ENCODE peak calls at places on chromosomes 7 and 10, in six cellular contexts. A, J, Q, Y, G and W are unnamed samples. For H3K36me3, the result is how much of the 10 kb centered on the place peaks cover.

GRCh38 chr7:47211467-47212121 is 370.3 kb downstream of the TNS3 start:
- DNase-seq in Q (no peak), A (peak), Y (no peak), G (peak), J (no peak), W (peak)

GRCh38 chr10:21199501-21199900 is 302.4 kb upstream of the NEBL start:
- DNase-seq in G (no peak), J (no peak), A (no peak), Q (no peak), Y (no peak), W (no peak)

GRCh38 chr7:101163281-101164070 is 1.9 kb downstream of the VGF start:
- DNase-seq in Y (peak), A (peak), G (no peak), J (no peak), Q (no peak), W (no peak)

GRCh38 chr7:80875537-80876120 is 43.2 kb downstream of the SEMA3C start:
- DNase-seq in A (no peak), Q (no peak), Y (no peak), G (no peak), J (no peak), W (no peak)

GRCh38 chr10:4662576-4663161 is 163.3 kb upstream of the AKR1E2 start:
- DNase-seq in A (peak), G (no peak), J (no peak), Y (no peak), Q (no peak), W (no peak)

GRCh38 chr10:4514445-4515108 is 311.4 kb upstream of the AKR1E2 start:
- DNase-seq in A (no peak), Q (no peak), J (no peak), G (no peak), Y (no peak), W (no peak)

GRCh38 chr10:6195376-6195775 is 7.4 kb upstream of the PFKFB3 start:
- DNase-seq in Q (no peak), Y (no peak), J (peak), G (no peak), A (no peak), W (no peak)

GRCh38 chr7:100818366-100818765 is 9.0 kb downstream of the EPHB4 start:
- DNase-seq in Y (no peak), A (no peak), G (no peak), J (no peak), Q (no peak), W (no peak)

GRCh38 chr7:27187158-27187701 is 2.2 kb upstream of the HOXA11 start:
- DNase-seq in Q (no peak), Y (no peak), A (no peak), J (peak), G (no peak), W (no peak)

GRCh38 chr7:36456548-36456947 is 66.9 kb downstream of the ANLN start:
- DNase-seq in G (no peak), Y (no peak), J (no peak), Q (no peak), A (no peak), W (no peak)

GRCh38 chr10:131569851-131570715 is 258.6 kb upstream of the TCERG1L start:
- DNase-seq in Y (no peak), A (no peak), Q (peak), G (no peak), J (no peak), W (no peak)

GRCh38 chr7:102451371-102452054 is 13.2 kb downstream of the ALKBH4 start:
- DNase-seq in J (no peak), Y (peak), A (no peak), Q (no peak), G (peak), W (peak)

GRCh38 chr7:115005241-115005640 is 83.3 kb downstream of the MDFIC start:
- DNase-seq in Y (no peak), A (no peak), J (no peak), G (no peak), Q (no peak), W (no peak)

GRCh38 chr7:81300779-81301178 is 381.9 kb upstream of the SEMA3C start:
- DNase-seq in G (no peak), Y (no peak), A (no peak), Q (no peak), J (no peak), W (no peak)

GRCh38 chr7:467393-467828 is 52.2 kb downstream of the PDGFA start:
- DNase-seq in J (no peak), Q (no peak), Y (no peak), G (no peak), A (no peak), W (no peak)

GRCh38 chr10:72407471-72407870 is 52.8 kb upstream of the DNAJB12 start:
- DNase-seq in A (no peak), J (no peak), Q (no peak), G (no peak), Y (no peak), W (no peak)

GRCh38 chr7:22907805-22908204 is 85.2 kb upstream of the TOMM7 start:
- DNase-seq in A (no peak), J (no peak), Q (no peak), G (no peak), Y (no peak), W (no peak)

GRCh38 chr10:128602183-128602582 is 476.0 kb upstream of the MKI67 start:
- DNase-seq in J (no peak), Q (no peak), Y (no peak), G (no peak), A (no peak), W (no peak)

GRCh38 chr10:95628786-95629185 is 27.7 kb downstream of the ALDH18A1 start:
- DNase-seq in J (no peak), A (no peak), Q (no peak), G (no peak), Y (peak), W (peak)

GRCh38 chr10:5545778-5546710 is 21.3 kb downstream of the CALML3 start:
- DNase-seq in A (peak), Y (peak), Q (no peak), G (no peak), J (peak), W (peak)

GRCh38 chr10:22443200-22443881 is 98.0 kb downstream of the SPAG6 start:
- DNase-seq in G (no peak), Y (no peak), J (no peak), A (no peak), Q (no peak), W (no peak)

GRCh38 chr7:128909605-128910568 is 622 bp downstream of the KCP start:
- DNase-seq in Y (no peak), J (peak), A (no peak), G (no peak), Q (no peak), W (peak)

GRCh38 chr10:112981553-112981952 is 31.5 kb downstream of the TCF7L2 start:
- DNase-seq in Y (no peak), J (no peak), G (peak), A (no peak), Q (no peak), W (no peak)

GRCh38 chr7:135602304-135602703 is 44.6 kb downstream of the NUP205 start:
- DNase-seq in Q (no peak), Y (peak), A (no peak), J (no peak), G (no peak), W (no peak)

GRCh38 chr7:28688651-28689050 is 269.5 kb downstream of the TRIL start:
- DNase-seq in Q (no peak), A (no peak), Y (peak), J (peak), G (no peak), W (no peak)

GRCh38 chr10:43854042-43854441 is 205.4 kb upstream of the ZNF32 start:
- DNase-seq in Y (peak), A (peak), J (no peak), Q (no peak), G (no peak), W (peak)

GRCh38 chr10:31677198-31678138 is 251.2 kb downstream of the ARHGAP12 start:
- DNase-seq in Y (no peak), Q (peak), A (no peak), G (no peak), J (no peak), W (no peak)

GRCh38 chr7:81005254-81005653 is 86.4 kb upstream of the SEMA3C start:
- DNase-seq in Q (no peak), A (no peak), Y (no peak), G (no peak), J (no peak), W (no peak)

GRCh38 chr10:63236113-63236935 is 103.2 kb downstream of the NRBF2 start:
- DNase-seq in Q (no peak), J (peak), A (peak), G (peak), Y (peak), W (peak)

GRCh38 chr7:74343281-74344127 is 54.3 kb downstream of the CLIP2 start:
- DNase-seq in Q (no peak), Y (peak), J (peak), A (peak), G (no peak), W (no peak)

GRCh38 chr7:34061175-34061574 is 155.8 kb downstream of the BMPER start:
- DNase-seq in J (peak), A (no peak), Q (no peak), Y (peak), G (no peak), W (no peak)

GRCh38 chr10:105384056-105384455 is 743.0 kb downstream of the SORCS3 start:
- DNase-seq in A (no peak), J (no peak), Y (no peak), Q (no peak), G (no peak), W (no peak)

GRCh38 chr7:123845823-123846216 is 851 bp downstream of the HYAL4 start:
- DNase-seq in J (no peak), A (peak), G (no peak), Y (no peak), Q (no peak), W (no peak)

GRCh38 chr10:42934842-42935241 is 142.0 kb upstream of the RET start:
- DNase-seq in G (no peak), J (no peak), Y (no peak), Q (no peak), A (no peak), W (no peak)

GRCh38 chr10:111109506-111110242 is 32.8 kb downstream of the ADRA2A start:
- DNase-seq in Y (no peak), A (no peak), Q (no peak), J (no peak), G (no peak), W (no peak)
- H3K36me3 ChIP-seq in Y (under half), A (under half), Q (under half), J (under half), G (under half), W (under half)

GRCh38 chr10:77608281-77608680 is 29.3 kb downstream of the KCNMA1 start:
- DNase-seq in J (no peak), A (no peak), Q (no peak), G (no peak), Y (no peak), W (no peak)

GRCh38 chr10:77604941-77605351 is 32.7 kb downstream of the KCNMA1 start:
- DNase-seq in G (no peak), Y (no peak), A (peak), J (no peak), Q (no peak), W (no peak)

GRCh38 chr10:77604063-77604462 is 33.5 kb downstream of the KCNMA1 start:
- DNase-seq in Y (no peak), G (peak), A (no peak), Q (no peak), J (no peak), W (no peak)

GRCh38 chr10:77605466-77605865 is 32.1 kb downstream of the KCNMA1 start:
- DNase-seq in J (no peak), Q (no peak), Y (no peak), G (no peak), A (peak), W (no peak)

DNA sequence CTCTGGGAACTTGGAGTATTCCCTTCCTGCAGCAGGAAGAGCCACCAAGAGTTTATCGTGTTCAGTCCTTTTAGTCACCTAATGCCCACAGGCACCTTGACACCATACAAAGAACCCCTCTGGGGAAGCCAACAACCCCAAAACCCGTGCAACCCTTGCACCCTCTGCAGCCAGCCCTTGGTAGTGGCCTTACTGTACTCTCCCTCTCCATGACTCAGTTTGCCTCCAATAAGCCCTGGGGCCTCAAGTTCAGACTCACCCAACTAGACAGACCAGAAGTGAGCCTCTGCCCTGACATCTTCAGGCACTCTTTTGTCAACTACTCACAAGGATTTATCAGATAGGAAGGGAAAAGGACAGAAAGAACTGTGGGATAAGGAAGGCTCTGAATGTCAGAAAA is 30.9 kb downstream of the KCNMA1 start:
- DNase-seq in J (no peak), Y (peak), Q (no peak), G (no peak), A (peak), W (no peak)
- H3K4me2 ChIP-seq in J (no peak), Y (no peak), Q (no peak), G (no peak), A (peak), W (no peak)

GRCh38 chr10:93695720-93696119 is 6.7 kb downstream of the FRA10AC1 start:
- DNase-seq in Q (no peak), J (no peak), G (no peak), Y (no peak), A (no peak), W (no peak)
- H3K36me3 ChIP-seq in Q (under half), J (under half), G (under half), Y (under half), A (under half), W (under half)

GRCh38 chr7:18068745-18069144 is 41.1 kb upstream of the PRPS1L1 start:
- DNase-seq in Q (no peak), Y (no peak), A (no peak), J (no peak), G (no peak), W (no peak)

GRCh38 chr7:18064242-18064838 is 36.7 kb upstream of the PRPS1L1 start:
- DNase-seq in G (peak), J (peak), A (no peak), Y (peak), Q (peak), W (peak)
- H3K4me2 ChIP-seq in G (no peak), J (no peak), A (no peak), Y (no peak), Q (no peak), W (no peak)

GRCh38 chr7:151069841-151070572 is 10.6 kb downstream of the FASTK start:
- DNase-seq in G (no peak), A (no peak), Q (no peak), Y (no peak), J (no peak), W (no peak)
- H3K36me3 ChIP-seq in G (under half), A (under half), Q (half or more), Y (under half), J (half or more), W (under half)